ENCODE peak calls at places on chromosomes 13 and 19, in five cellular contexts. One of them, this sample, is unnamed.

GRCh38 chr19:54188224-54188871 is 1.0 kb downstream of the MBOAT7 start:
- DNase-seq in heart right ventricle: no peak
- DNase-seq in AG04450: no peak
- DNase-seq in cardiac muscle cell: no peak
- DNase-seq in dorsolateral prefrontal cortex: no peak
- DNase-seq in this sample: no peak

GRCh38 chr19:45164577-45165335 is 4.0 kb upstream of the NKPD1 start:
- DNase-seq in heart right ventricle: peak; percentile 37
- DNase-seq in AG04450: no peak
- DNase-seq in cardiac muscle cell: peak; percentile 48
- DNase-seq in dorsolateral prefrontal cortex: no peak
- DNase-seq in this sample: no peak

GRCh38 chr19:3818918-3819317 is 32.7 kb upstream of the MATK start:
- DNase-seq in heart right ventricle: no peak
- DNase-seq in AG04450: no peak
- DNase-seq in cardiac muscle cell: no peak
- DNase-seq in dorsolateral prefrontal cortex: no peak
- DNase-seq in this sample: no peak

GRCh38 chr19:33235269-33235995 is 9.8 kb upstream of the SLC7A10 start:
- DNase-seq in heart right ventricle: peak; percentile 82
- DNase-seq in AG04450: peak; percentile 18
- DNase-seq in cardiac muscle cell: peak; percentile 85
- DNase-seq in dorsolateral prefrontal cortex: peak; percentile 65
- DNase-seq in this sample: peak; percentile 43

GRCh38 chr13:93227280-93227905 is 786 bp downstream of the GPC6 start:
- DNase-seq in heart right ventricle: no peak
- DNase-seq in AG04450: no peak
- DNase-seq in cardiac muscle cell: peak; percentile 70
- DNase-seq in dorsolateral prefrontal cortex: no peak
- DNase-seq in this sample: no peak

GRCh38 chr19:7224205-7224833 is 69.9 kb downstream of the INSR start:
- DNase-seq in heart right ventricle: no peak
- DNase-seq in AG04450: no peak
- DNase-seq in cardiac muscle cell: no peak
- DNase-seq in dorsolateral prefrontal cortex: no peak
- DNase-seq in this sample: no peak

GRCh38 chr13:30743319-30744055 is 8.1 kb downstream of the ALOX5AP start:
- DNase-seq in heart right ventricle: no peak
- DNase-seq in AG04450: peak; percentile 93
- DNase-seq in cardiac muscle cell: no peak
- DNase-seq in dorsolateral prefrontal cortex: no peak
- DNase-seq in this sample: peak; percentile 76

GRCh38 chr13:25756916-25757315 is 294.9 kb downstream of the SHISA2 start:
- DNase-seq in heart right ventricle: no peak
- DNase-seq in AG04450: no peak
- DNase-seq in cardiac muscle cell: peak; percentile 23
- DNase-seq in dorsolateral prefrontal cortex: no peak
- DNase-seq in this sample: no peak

GRCh38 chr19:12937243-12938053 is 961 bp upstream of the CALR start:
- DNase-seq in heart right ventricle: no peak
- DNase-seq in AG04450: no peak
- DNase-seq in cardiac muscle cell: peak; percentile 38
- DNase-seq in dorsolateral prefrontal cortex: no peak
- DNase-seq in this sample: no peak

GRCh38 chr13:71787461-71787860 is 79.5 kb downstream of the DACH1 start:
- DNase-seq in heart right ventricle: no peak
- DNase-seq in AG04450: no peak
- DNase-seq in cardiac muscle cell: no peak
- DNase-seq in dorsolateral prefrontal cortex: no peak
- DNase-seq in this sample: no peak

GRCh38 chr19:58128041-58128685 is 22.4 kb downstream of the ZNF329 start:
- DNase-seq in heart right ventricle: no peak
- DNase-seq in AG04450: no peak
- DNase-seq in cardiac muscle cell: no peak
- DNase-seq in dorsolateral prefrontal cortex: no peak
- DNase-seq in this sample: no peak

GRCh38 chr13:39051157-39051556 is 12.9 kb downstream of the NHLRC3 start:
- DNase-seq in heart right ventricle: no peak
- DNase-seq in AG04450: no peak
- DNase-seq in cardiac muscle cell: peak; percentile 64
- DNase-seq in dorsolateral prefrontal cortex: no peak
- DNase-seq in this sample: no peak

GRCh38 chr13:84445776-84446175 is 563.5 kb upstream of the SLITRK1 start:
- DNase-seq in heart right ventricle: no peak
- DNase-seq in AG04450: peak; percentile 29
- DNase-seq in cardiac muscle cell: no peak
- DNase-seq in dorsolateral prefrontal cortex: no peak
- DNase-seq in this sample: no peak

GRCh38 chr13:113155982-113156655 is 2.3 kb upstream of the PROZ start:
- DNase-seq in heart right ventricle: no peak
- DNase-seq in AG04450: no peak
- DNase-seq in cardiac muscle cell: no peak
- DNase-seq in dorsolateral prefrontal cortex: no peak
- DNase-seq in this sample: no peak

GRCh38 chr19:29640231-29640630 is 25.0 kb upstream of the PLEKHF1 start:
- DNase-seq in heart right ventricle: no peak
- DNase-seq in AG04450: no peak
- DNase-seq in cardiac muscle cell: no peak
- DNase-seq in dorsolateral prefrontal cortex: no peak
- DNase-seq in this sample: no peak

GRCh38 chr13:20160346-20161274 is at the start of gene GJA3:
- DNase-seq in heart right ventricle: peak; percentile 66
- DNase-seq in AG04450: no peak
- DNase-seq in cardiac muscle cell: peak; percentile 86
- DNase-seq in dorsolateral prefrontal cortex: no peak
- DNase-seq in this sample: no peak

GRCh38 chr19:5250127-5250659 is 90.4 kb downstream of the PTPRS start:
- DNase-seq in heart right ventricle: peak; percentile 77
- DNase-seq in AG04450: no peak
- DNase-seq in cardiac muscle cell: no peak
- DNase-seq in dorsolateral prefrontal cortex: peak; percentile 73
- DNase-seq in this sample: peak; percentile 53

GRCh38 chr13:110283661-110284516 is 23.1 kb downstream of the COL4A1 start:
- DNase-seq in heart right ventricle: no peak
- DNase-seq in AG04450: no peak
- DNase-seq in cardiac muscle cell: no peak
- DNase-seq in dorsolateral prefrontal cortex: no peak
- DNase-seq in this sample: no peak

GRCh38 chr19:3434630-3435553 is 45.4 kb downstream of the SMIM24 start:
- DNase-seq in heart right ventricle: peak; percentile 97
- DNase-seq in AG04450: peak; percentile 88
- DNase-seq in cardiac muscle cell: peak; percentile 97
- DNase-seq in dorsolateral prefrontal cortex: peak; percentile 93
- DNase-seq in this sample: peak; percentile 91

GRCh38 chr13:77325371-77325941 is 1.4 kb downstream of the MYCBP2 start:
- DNase-seq in heart right ventricle: no peak
- DNase-seq in AG04450: no peak
- DNase-seq in cardiac muscle cell: no peak
- DNase-seq in dorsolateral prefrontal cortex: no peak
- DNase-seq in this sample: no peak

GRCh38 chr19:48967346-48968178 is 2.5 kb downstream of the FTL start:
- DNase-seq in heart right ventricle: no peak
- DNase-seq in AG04450: no peak
- DNase-seq in cardiac muscle cell: no peak
- DNase-seq in dorsolateral prefrontal cortex: no peak
- DNase-seq in this sample: no peak
- H3K27ac ChIP-seq in heart right ventricle: peak overlapping the region; percentile 93
- H3K27ac ChIP-seq in AG04450: peak overlapping the region; percentile 47
- H3K27ac ChIP-seq in cardiac muscle cell: peak overlapping the region; percentile 20
- H3K27ac ChIP-seq in dorsolateral prefrontal cortex: no peak overlapping the region
- H3K27ac ChIP-seq in this sample: peak overlapping the region; percentile 83

GRCh38 chr13:96824110-96824509 is 170.2 kb downstream of the OXGR1 start:
- DNase-seq in heart right ventricle: no peak
- DNase-seq in AG04450: no peak
- DNase-seq in cardiac muscle cell: no peak
- DNase-seq in dorsolateral prefrontal cortex: no peak
- DNase-seq in this sample: no peak

GRCh38 chr13:96821971-96822370 is 172.3 kb downstream of the OXGR1 start:
- DNase-seq in heart right ventricle: no peak
- DNase-seq in AG04450: no peak
- DNase-seq in cardiac muscle cell: no peak
- DNase-seq in dorsolateral prefrontal cortex: no peak
- DNase-seq in this sample: no peak

GRCh38 chr13:96819375-96819774 is 174.9 kb downstream of the OXGR1 start:
- DNase-seq in heart right ventricle: no peak
- DNase-seq in AG04450: no peak
- DNase-seq in cardiac muscle cell: no peak
- DNase-seq in dorsolateral prefrontal cortex: no peak
- DNase-seq in this sample: no peak

GRCh38 chr13:96821381-96821780 is 172.9 kb downstream of the OXGR1 start:
- DNase-seq in heart right ventricle: no peak
- DNase-seq in AG04450: no peak
- DNase-seq in cardiac muscle cell: no peak
- DNase-seq in dorsolateral prefrontal cortex: no peak
- DNase-seq in this sample: no peak

GRCh38 chr13:96822900-96823299 is 171.4 kb downstream of the OXGR1 start:
- DNase-seq in heart right ventricle: no peak
- DNase-seq in AG04450: no peak
- DNase-seq in cardiac muscle cell: peak; percentile 42
- DNase-seq in dorsolateral prefrontal cortex: no peak
- DNase-seq in this sample: no peak
- TF ChIP-seq CTCF in heart right ventricle: no peak
- TF ChIP-seq CTCF in AG04450: no peak
- TF ChIP-seq CTCF in cardiac muscle cell: peak; percentile 15
- TF ChIP-seq CTCF in dorsolateral prefrontal cortex: no peak
- TF ChIP-seq CTCF in this sample: no peak

GRCh38 chr13:50078512-50079277 is 63.5 kb downstream of the KCNRG start:
- DNase-seq in heart right ventricle: no peak
- DNase-seq in AG04450: no peak
- DNase-seq in cardiac muscle cell: no peak
- DNase-seq in dorsolateral prefrontal cortex: no peak
- DNase-seq in this sample: no peak
- H3K27ac ChIP-seq in heart right ventricle: no peak overlapping the region
- H3K27ac ChIP-seq in AG04450: no peak overlapping the region
- H3K27ac ChIP-seq in cardiac muscle cell: no peak overlapping the region
- H3K27ac ChIP-seq in dorsolateral prefrontal cortex: no peak overlapping the region
- H3K27ac ChIP-seq in this sample: peak overlapping the region; percentile 92

GRCh38 chr19:18282021-18282787 is 782 bp upstream of the JUND start:
- DNase-seq in heart right ventricle: peak; percentile 50
- DNase-seq in AG04450: peak; percentile 69
- DNase-seq in cardiac muscle cell: no peak
- DNase-seq in dorsolateral prefrontal cortex: no peak
- DNase-seq in this sample: peak; percentile 77
- TF ChIP-seq CTCF in heart right ventricle: no peak
- TF ChIP-seq CTCF in AG04450: peak; percentile 36
- TF ChIP-seq CTCF in cardiac muscle cell: peak; percentile 20
- TF ChIP-seq CTCF in dorsolateral prefrontal cortex: peak; percentile 30
- TF ChIP-seq CTCF in this sample: peak; percentile 20